ENCODE peak calls at places on chromosome 18, in nine cellular contexts. One of them, this sample, is unnamed. For H3K4me1, the result is how much of the 10 kb centered on the place peaks cover.

GRCh38 chr18:55400590-55401274 is 187.3 kb downstream of the TCF4 start:
- ATAC-seq in right lobe of liver: no peak
- ATAC-seq in GM12878: no peak
- ATAC-seq in K562: no peak
- ATAC-seq in body of pancreas: no peak
- ATAC-seq in A549: no peak
- ATAC-seq in IMR-90: no peak
- ATAC-seq in HepG2: no peak
- ATAC-seq in HCT116: no peak
- ATAC-seq in this sample: no peak

GRCh38 chr18:49819768-49820662 is 6.7 kb upstream of the ACAA2 start:
- ATAC-seq in GM12878: peak
- ATAC-seq in body of pancreas: no peak
- ATAC-seq in A549: no peak
- ATAC-seq in right lobe of liver: no peak
- ATAC-seq in HepG2: no peak
- ATAC-seq in K562: no peak
- ATAC-seq in HCT116: no peak
- ATAC-seq in IMR-90: no peak
- ATAC-seq in this sample: no peak

GRCh38 chr18:867257-867656 is 37.4 kb upstream of the ADCYAP1 start:
- ATAC-seq in right lobe of liver: no peak
- ATAC-seq in K562: no peak
- ATAC-seq in GM12878: no peak
- ATAC-seq in body of pancreas: no peak
- ATAC-seq in A549: no peak
- ATAC-seq in IMR-90: no peak
- ATAC-seq in HepG2: no peak
- ATAC-seq in HCT116: no peak
- ATAC-seq in this sample: no peak

GRCh38 chr18:13369756-13370510 is 151.4 kb downstream of the LDLRAD4 start:
- ATAC-seq in A549: peak
- ATAC-seq in GM12878: no peak
- ATAC-seq in body of pancreas: peak
- ATAC-seq in HepG2: no peak
- ATAC-seq in HCT116: peak
- ATAC-seq in K562: peak
- ATAC-seq in right lobe of liver: no peak
- ATAC-seq in IMR-90: no peak
- ATAC-seq in this sample: peak

GRCh38 chr18:60663060-60663989 is 290.8 kb upstream of the MC4R start:
- ATAC-seq in body of pancreas: no peak
- ATAC-seq in HCT116: no peak
- ATAC-seq in right lobe of liver: peak
- ATAC-seq in IMR-90: no peak
- ATAC-seq in K562: no peak
- ATAC-seq in A549: no peak
- ATAC-seq in HepG2: no peak
- ATAC-seq in GM12878: no peak
- ATAC-seq in this sample: no peak

GRCh38 chr18:35918564-35918963 is 53.9 kb upstream of the RMP24 start:
- ATAC-seq in IMR-90: no peak
- ATAC-seq in HepG2: no peak
- ATAC-seq in GM12878: no peak
- ATAC-seq in right lobe of liver: peak
- ATAC-seq in K562: no peak
- ATAC-seq in body of pancreas: no peak
- ATAC-seq in A549: no peak
- ATAC-seq in HCT116: no peak
- ATAC-seq in this sample: no peak

GRCh38 chr18:12477606-12478005 is 69.9 kb downstream of the PRELID3A start:
- ATAC-seq in IMR-90: no peak
- ATAC-seq in right lobe of liver: no peak
- ATAC-seq in GM12878: no peak
- ATAC-seq in A549: no peak
- ATAC-seq in HCT116: no peak
- ATAC-seq in K562: no peak
- ATAC-seq in body of pancreas: no peak
- ATAC-seq in HepG2: no peak
- ATAC-seq in this sample: no peak

GRCh38 chr18:36372902-36373301 is 75.4 kb downstream of the FHOD3 start:
- ATAC-seq in IMR-90: peak
- ATAC-seq in right lobe of liver: no peak
- ATAC-seq in K562: peak
- ATAC-seq in GM12878: peak
- ATAC-seq in HepG2: peak
- ATAC-seq in A549: no peak
- ATAC-seq in body of pancreas: no peak
- ATAC-seq in HCT116: no peak
- ATAC-seq in this sample: no peak

GRCh38 chr18:79580481-79581171 is 99.0 kb upstream of the CTDP1 start:
- ATAC-seq in body of pancreas: no peak
- ATAC-seq in GM12878: no peak
- ATAC-seq in right lobe of liver: no peak
- ATAC-seq in HepG2: no peak
- ATAC-seq in K562: no peak
- ATAC-seq in HCT116: no peak
- ATAC-seq in IMR-90: no peak
- ATAC-seq in A549: no peak
- ATAC-seq in this sample: no peak

GRCh38 chr18:10140461-10140911 is 226.7 kb downstream of the VAPA start:
- ATAC-seq in A549: peak
- ATAC-seq in K562: no peak
- ATAC-seq in HCT116: peak
- ATAC-seq in GM12878: no peak
- ATAC-seq in HepG2: peak
- ATAC-seq in right lobe of liver: no peak
- ATAC-seq in IMR-90: peak
- ATAC-seq in body of pancreas: peak
- ATAC-seq in this sample: no peak

GRCh38 chr18:9854801-9855676 is 30.7 kb upstream of the TXNDC2 start:
- ATAC-seq in K562: no peak
- ATAC-seq in right lobe of liver: no peak
- ATAC-seq in body of pancreas: peak
- ATAC-seq in IMR-90: peak
- ATAC-seq in HepG2: peak
- ATAC-seq in A549: no peak
- ATAC-seq in HCT116: no peak
- ATAC-seq in GM12878: no peak
- ATAC-seq in this sample: peak

GRCh38 chr18:74819433-74820059 is 221.9 kb downstream of the ZNF407 start:
- ATAC-seq in IMR-90: no peak
- ATAC-seq in right lobe of liver: peak
- ATAC-seq in A549: peak
- ATAC-seq in GM12878: peak
- ATAC-seq in HCT116: peak
- ATAC-seq in K562: peak
- ATAC-seq in body of pancreas: no peak
- ATAC-seq in HepG2: peak
- ATAC-seq in this sample: no peak

GRCh38 chr18:12048010-12048826 is 45.4 kb upstream of the ANKRD62 start:
- ATAC-seq in IMR-90: peak
- ATAC-seq in right lobe of liver: peak
- ATAC-seq in body of pancreas: no peak
- ATAC-seq in GM12878: no peak
- ATAC-seq in K562: peak
- ATAC-seq in HCT116: peak
- ATAC-seq in HepG2: no peak
- ATAC-seq in A549: peak
- ATAC-seq in this sample: no peak

GRCh38 chr18:51234117-51235010 is 36.9 kb upstream of the MEX3C start:
- ATAC-seq in IMR-90: no peak
- ATAC-seq in right lobe of liver: no peak
- ATAC-seq in A549: peak
- ATAC-seq in HepG2: no peak
- ATAC-seq in K562: no peak
- ATAC-seq in body of pancreas: no peak
- ATAC-seq in GM12878: peak
- ATAC-seq in HCT116: peak
- ATAC-seq in this sample: no peak

GRCh38 chr18:57430166-57430958 is 4.8 kb upstream of the ONECUT2 start:
- ATAC-seq in HCT116: no peak
- ATAC-seq in A549: no peak
- ATAC-seq in body of pancreas: no peak
- ATAC-seq in K562: no peak
- ATAC-seq in right lobe of liver: no peak
- ATAC-seq in IMR-90: no peak
- ATAC-seq in HepG2: no peak
- ATAC-seq in GM12878: no peak
- ATAC-seq in this sample: no peak

GRCh38 chr18:26510337-26510736 is 38.0 kb downstream of the KCTD1 start:
- ATAC-seq in GM12878: no peak
- ATAC-seq in A549: no peak
- ATAC-seq in body of pancreas: no peak
- ATAC-seq in right lobe of liver: peak
- ATAC-seq in K562: no peak
- ATAC-seq in IMR-90: no peak
- ATAC-seq in HepG2: no peak
- ATAC-seq in HCT116: no peak
- ATAC-seq in this sample: peak
- H3K4me1 ChIP-seq in GM12878: under half
- H3K4me1 ChIP-seq in A549: half or more
- H3K4me1 ChIP-seq in body of pancreas: under half
- H3K4me1 ChIP-seq in right lobe of liver: under half
- H3K4me1 ChIP-seq in K562: under half
- H3K4me1 ChIP-seq in IMR-90: under half
- H3K4me1 ChIP-seq in HepG2: under half
- H3K4me1 ChIP-seq in HCT116: under half
- H3K4me1 ChIP-seq in this sample: under half

DNA sequence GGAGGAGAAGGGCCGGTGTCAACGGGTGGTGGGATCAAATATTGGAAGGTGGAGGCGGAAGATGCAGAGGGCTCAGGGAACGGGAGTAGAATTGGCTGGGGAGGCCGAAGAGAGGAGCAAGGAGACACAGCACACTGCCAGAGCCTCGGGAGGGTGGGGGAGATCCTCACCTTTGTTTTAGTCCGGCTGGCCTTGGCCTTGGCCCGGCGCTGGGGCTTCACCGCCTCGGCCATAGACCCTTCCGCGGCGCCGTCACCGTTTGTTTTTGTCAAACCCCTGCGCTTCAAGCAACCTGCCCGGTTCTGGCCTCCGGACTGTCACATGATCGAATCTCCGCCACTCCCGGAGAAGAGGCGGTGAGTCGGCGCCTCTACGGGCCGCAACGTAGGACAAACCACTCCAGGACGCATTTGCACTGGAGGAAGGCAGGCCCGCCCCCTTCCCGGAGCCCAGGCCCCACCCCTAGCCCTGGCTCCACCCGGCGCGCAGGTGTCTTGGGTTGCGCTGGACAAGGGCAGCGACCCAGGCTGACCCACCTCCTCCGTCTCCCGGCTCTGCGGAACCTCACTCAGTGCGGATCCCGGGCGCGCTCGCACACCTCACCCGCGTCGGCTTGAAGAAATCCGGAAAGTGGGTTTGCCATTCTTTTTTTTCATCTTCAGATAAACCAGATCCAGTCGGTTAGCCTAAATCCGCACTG is at the start of gene EPG5:
- ATAC-seq in K562: peak
- ATAC-seq in HCT116: peak
- ATAC-seq in right lobe of liver: peak
- ATAC-seq in HepG2: peak
- ATAC-seq in A549: peak
- ATAC-seq in GM12878: peak
- ATAC-seq in IMR-90: peak
- ATAC-seq in body of pancreas: peak
- ATAC-seq in this sample: peak
- TF ChIP-seq POLR2A in K562: peak
- TF ChIP-seq POLR2A in HCT116: no peak
- TF ChIP-seq POLR2A in right lobe of liver: peak
- TF ChIP-seq POLR2A in HepG2: peak
- TF ChIP-seq POLR2A in A549: peak
- TF ChIP-seq POLR2A in GM12878: peak
- TF ChIP-seq POLR2A in IMR-90: peak
- TF ChIP-seq POLR2A in body of pancreas: peak
- TF ChIP-seq POLR2A in this sample: no peak

GRCh38 chr18:3415110-3415509 is 34.9 kb upstream of the TGIF1 start:
- ATAC-seq in A549: no peak
- ATAC-seq in body of pancreas: no peak
- ATAC-seq in HepG2: no peak
- ATAC-seq in right lobe of liver: no peak
- ATAC-seq in GM12878: no peak
- ATAC-seq in K562: no peak
- ATAC-seq in IMR-90: no peak
- ATAC-seq in HCT116: no peak
- ATAC-seq in this sample: no peak

GRCh38 chr18:3409811-3410210 is 40.2 kb upstream of the TGIF1 start:
- ATAC-seq in right lobe of liver: no peak
- ATAC-seq in K562: no peak
- ATAC-seq in HepG2: no peak
- ATAC-seq in A549: no peak
- ATAC-seq in GM12878: no peak
- ATAC-seq in IMR-90: no peak
- ATAC-seq in body of pancreas: no peak
- ATAC-seq in HCT116: no peak
- ATAC-seq in this sample: no peak

GRCh38 chr18:3411327-3411726 is 38.6 kb upstream of the TGIF1 start:
- ATAC-seq in K562: no peak
- ATAC-seq in HCT116: no peak
- ATAC-seq in GM12878: no peak
- ATAC-seq in IMR-90: no peak
- ATAC-seq in body of pancreas: no peak
- ATAC-seq in right lobe of liver: peak
- ATAC-seq in A549: peak
- ATAC-seq in HepG2: no peak
- ATAC-seq in this sample: no peak

GRCh38 chr18:3410273-3410672 is 39.7 kb upstream of the TGIF1 start:
- ATAC-seq in K562: peak
- ATAC-seq in HepG2: no peak
- ATAC-seq in GM12878: no peak
- ATAC-seq in A549: no peak
- ATAC-seq in body of pancreas: no peak
- ATAC-seq in IMR-90: no peak
- ATAC-seq in HCT116: no peak
- ATAC-seq in right lobe of liver: no peak
- ATAC-seq in this sample: no peak

GRCh38 chr18:3411854-3412268 is 38.1 kb upstream of the TGIF1 start:
- ATAC-seq in IMR-90: peak
- ATAC-seq in A549: peak
- ATAC-seq in HepG2: no peak
- ATAC-seq in K562: no peak
- ATAC-seq in body of pancreas: peak
- ATAC-seq in right lobe of liver: peak
- ATAC-seq in HCT116: no peak
- ATAC-seq in GM12878: peak
- ATAC-seq in this sample: peak
- H3K27ac ChIP-seq in IMR-90: no peak
- H3K27ac ChIP-seq in A549: peak
- H3K27ac ChIP-seq in HepG2: no peak
- H3K27ac ChIP-seq in K562: no peak
- H3K27ac ChIP-seq in body of pancreas: no peak
- H3K27ac ChIP-seq in right lobe of liver: no peak
- H3K27ac ChIP-seq in HCT116: no peak
- H3K27ac ChIP-seq in GM12878: no peak
- H3K27ac ChIP-seq in this sample: no peak

DNA sequence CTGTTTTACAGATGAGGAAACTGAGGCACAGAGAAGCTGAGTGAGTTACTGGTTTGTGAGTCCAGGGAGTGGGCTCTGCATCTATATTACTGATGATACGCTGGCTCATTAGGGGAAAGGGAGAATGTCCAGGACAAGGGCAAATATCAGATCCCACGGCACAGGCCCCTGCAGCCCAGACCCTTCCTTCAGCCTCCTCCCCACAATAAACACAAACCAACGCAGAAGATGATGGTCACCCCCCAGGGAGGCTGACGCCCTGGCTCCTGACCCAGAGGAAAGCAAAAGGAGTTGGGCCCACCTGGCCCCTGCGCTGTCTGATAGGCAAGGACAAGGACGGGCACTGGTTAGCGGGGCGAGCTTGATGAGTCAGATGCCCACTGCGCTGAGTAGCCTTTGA is 47.7 kb upstream of the ZBTB7C start:
- ATAC-seq in body of pancreas: no peak
- ATAC-seq in A549: no peak
- ATAC-seq in GM12878: no peak
- ATAC-seq in HepG2: no peak
- ATAC-seq in right lobe of liver: no peak
- ATAC-seq in HCT116: no peak
- ATAC-seq in IMR-90: no peak
- ATAC-seq in K562: no peak
- ATAC-seq in this sample: no peak
- H3K4me1 ChIP-seq in body of pancreas: under half
- H3K4me1 ChIP-seq in A549: under half
- H3K4me1 ChIP-seq in GM12878: under half
- H3K4me1 ChIP-seq in HepG2: half or more
- H3K4me1 ChIP-seq in right lobe of liver: under half
- H3K4me1 ChIP-seq in HCT116: under half
- H3K4me1 ChIP-seq in IMR-90: under half
- H3K4me1 ChIP-seq in K562: under half
- H3K4me1 ChIP-seq in this sample: under half

This sample was measured in gastroesophageal sphincter.